ENCODE peak calls at places on chromosome 7, in seven cellular contexts. One of them, this sample, is unnamed.

GRCh38 chr7:105828141-105828540 is 48.3 kb downstream of the ATXN7L1 start:
- DNase-seq in cardiac muscle cell: no peak
- DNase-seq in GM12878: no peak
- DNase-seq in HFF-Myc: no peak
- DNase-seq in CD8-positive, alpha-beta T cell: no peak
- DNase-seq in A549: no peak
- DNase-seq in tibial nerve: no peak
- DNase-seq in this sample: no peak

GRCh38 chr7:28773423-28774129 is 184.6 kb downstream of the TRIL start:
- DNase-seq in A549: no peak
- DNase-seq in CD8-positive, alpha-beta T cell: no peak
- DNase-seq in GM12878: no peak
- DNase-seq in cardiac muscle cell: no peak
- DNase-seq in HFF-Myc: no peak
- DNase-seq in tibial nerve: no peak
- DNase-seq in this sample: no peak

GRCh38 chr7:18895456-18895855 is 222.0 kb downstream of the TWIST1 start:
- DNase-seq in tibial nerve: no peak
- DNase-seq in HFF-Myc: no peak
- DNase-seq in GM12878: no peak
- DNase-seq in cardiac muscle cell: peak; percentile 48
- DNase-seq in A549: peak; percentile 2
- DNase-seq in CD8-positive, alpha-beta T cell: no peak
- DNase-seq in this sample: no peak

GRCh38 chr7:1611708-1612241 is 41.9 kb upstream of the PSMG3 start:
- DNase-seq in A549: peak; percentile 36
- DNase-seq in cardiac muscle cell: peak; percentile 79
- DNase-seq in tibial nerve: no peak
- DNase-seq in CD8-positive, alpha-beta T cell: no peak
- DNase-seq in GM12878: no peak
- DNase-seq in HFF-Myc: peak; percentile 87
- DNase-seq in this sample: no peak

GRCh38 chr7:36711256-36711655 is 13.0 kb downstream of the AOAH start:
- DNase-seq in A549: no peak
- DNase-seq in GM12878: no peak
- DNase-seq in CD8-positive, alpha-beta T cell: no peak
- DNase-seq in tibial nerve: no peak
- DNase-seq in HFF-Myc: no peak
- DNase-seq in cardiac muscle cell: no peak
- DNase-seq in this sample: no peak

GRCh38 chr7:2993868-2994267 is 49.8 kb downstream of the CARD11 start:
- DNase-seq in HFF-Myc: no peak
- DNase-seq in A549: no peak
- DNase-seq in GM12878: no peak
- DNase-seq in CD8-positive, alpha-beta T cell: no peak
- DNase-seq in tibial nerve: no peak
- DNase-seq in cardiac muscle cell: no peak
- DNase-seq in this sample: no peak

GRCh38 chr7:135205850-135206249 is 5.5 kb downstream of the WDR91 start:
- DNase-seq in cardiac muscle cell: no peak
- DNase-seq in tibial nerve: no peak
- DNase-seq in HFF-Myc: no peak
- DNase-seq in A549: no peak
- DNase-seq in GM12878: no peak
- DNase-seq in CD8-positive, alpha-beta T cell: no peak
- DNase-seq in this sample: no peak

GRCh38 chr7:44374007-44374763 is 48.8 kb upstream of the CAMK2B start:
- DNase-seq in A549: no peak
- DNase-seq in HFF-Myc: no peak
- DNase-seq in GM12878: no peak
- DNase-seq in cardiac muscle cell: no peak
- DNase-seq in tibial nerve: no peak
- DNase-seq in CD8-positive, alpha-beta T cell: peak; percentile 44
- DNase-seq in this sample: no peak

GRCh38 chr7:67413670-67414069 is 417.0 kb downstream of the TYW1 start:
- DNase-seq in cardiac muscle cell: no peak
- DNase-seq in A549: no peak
- DNase-seq in HFF-Myc: no peak
- DNase-seq in tibial nerve: no peak
- DNase-seq in GM12878: no peak
- DNase-seq in CD8-positive, alpha-beta T cell: no peak
- DNase-seq in this sample: no peak

GRCh38 chr7:156969972-156970420 is 20.5 kb downstream of the NOM1 start:
- DNase-seq in tibial nerve: no peak
- DNase-seq in HFF-Myc: no peak
- DNase-seq in CD8-positive, alpha-beta T cell: no peak
- DNase-seq in A549: no peak
- DNase-seq in GM12878: no peak
- DNase-seq in cardiac muscle cell: peak; percentile 24
- DNase-seq in this sample: no peak

GRCh38 chr7:88212918-88213317 is 6.9 kb downstream of the SRI start:
- DNase-seq in A549: no peak
- DNase-seq in CD8-positive, alpha-beta T cell: no peak
- DNase-seq in GM12878: no peak
- DNase-seq in tibial nerve: no peak
- DNase-seq in cardiac muscle cell: no peak
- DNase-seq in HFF-Myc: no peak
- DNase-seq in this sample: no peak

GRCh38 chr7:24877790-24878311 is 102.1 kb downstream of the OSBPL3 start:
- DNase-seq in HFF-Myc: no peak
- DNase-seq in tibial nerve: peak; percentile 12
- DNase-seq in GM12878: peak; percentile 62
- DNase-seq in cardiac muscle cell: no peak
- DNase-seq in A549: no peak
- DNase-seq in CD8-positive, alpha-beta T cell: no peak
- DNase-seq in this sample: peak; percentile 80

GRCh38 chr7:128919881-128920789 is 9.6 kb upstream of the KCP start:
- DNase-seq in HFF-Myc: no peak
- DNase-seq in GM12878: no peak
- DNase-seq in A549: no peak
- DNase-seq in cardiac muscle cell: no peak
- DNase-seq in CD8-positive, alpha-beta T cell: no peak
- DNase-seq in tibial nerve: no peak
- DNase-seq in this sample: no peak

GRCh38 chr7:48299580-48300169 is 128.4 kb downstream of the ABCA13 start:
- DNase-seq in cardiac muscle cell: peak; percentile 80
- DNase-seq in A549: peak; percentile 54
- DNase-seq in GM12878: peak; percentile 17
- DNase-seq in HFF-Myc: peak; percentile 33
- DNase-seq in tibial nerve: peak; percentile 80
- DNase-seq in CD8-positive, alpha-beta T cell: no peak
- DNase-seq in this sample: peak; percentile 21

GRCh38 chr7:36090976-36091375 is 62.1 kb upstream of the EEPD1 start:
- DNase-seq in cardiac muscle cell: no peak
- DNase-seq in A549: no peak
- DNase-seq in GM12878: no peak
- DNase-seq in HFF-Myc: no peak
- DNase-seq in tibial nerve: no peak
- DNase-seq in CD8-positive, alpha-beta T cell: no peak
- DNase-seq in this sample: no peak

GRCh38 chr7:52719677-52720076 is 315.8 kb upstream of the POM121L12 start:
- DNase-seq in cardiac muscle cell: no peak
- DNase-seq in GM12878: no peak
- DNase-seq in HFF-Myc: no peak
- DNase-seq in A549: no peak
- DNase-seq in tibial nerve: no peak
- DNase-seq in CD8-positive, alpha-beta T cell: no peak
- DNase-seq in this sample: no peak

DNA sequence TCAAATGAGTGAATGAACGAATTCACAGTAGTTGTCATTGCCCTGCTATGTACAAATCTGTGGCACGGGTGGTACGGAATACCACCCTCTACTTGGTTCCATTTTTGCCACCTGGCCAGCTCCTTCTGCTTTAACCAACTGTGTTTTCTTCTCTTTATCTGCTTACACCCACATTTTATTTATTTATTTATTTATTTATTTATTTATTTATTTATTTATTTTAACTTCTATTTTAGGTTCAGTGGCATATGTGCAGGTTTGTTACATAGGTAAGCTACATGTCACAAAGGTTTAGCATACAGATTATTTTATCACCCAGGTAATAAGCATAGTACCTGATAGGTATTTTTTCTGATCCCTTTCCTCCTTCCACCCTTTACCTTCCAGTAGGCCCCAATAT is 42.2 kb upstream of the CAPZA2 start:
- DNase-seq in GM12878: no peak
- DNase-seq in HFF-Myc: no peak
- DNase-seq in cardiac muscle cell: no peak
- DNase-seq in A549: no peak
- DNase-seq in CD8-positive, alpha-beta T cell: no peak
- DNase-seq in tibial nerve: no peak
- DNase-seq in this sample: no peak
- TF ChIP-seq CTCF in GM12878: no peak
- TF ChIP-seq CTCF in HFF-Myc: no peak
- TF ChIP-seq CTCF in cardiac muscle cell: no peak
- TF ChIP-seq CTCF in A549: no peak
- TF ChIP-seq CTCF in CD8-positive, alpha-beta T cell: no peak
- TF ChIP-seq CTCF in tibial nerve: no peak
- TF ChIP-seq CTCF in this sample: no peak

GRCh38 chr7:143878884-143879283 is 23.1 kb downstream of the TCAF1 start:
- DNase-seq in CD8-positive, alpha-beta T cell: no peak
- DNase-seq in HFF-Myc: no peak
- DNase-seq in GM12878: no peak
- DNase-seq in tibial nerve: no peak
- DNase-seq in cardiac muscle cell: no peak
- DNase-seq in A549: no peak
- DNase-seq in this sample: no peak

GRCh38 chr7:143882611-143883078 is 19.3 kb downstream of the TCAF1 start:
- DNase-seq in CD8-positive, alpha-beta T cell: no peak
- DNase-seq in cardiac muscle cell: peak; percentile 76
- DNase-seq in HFF-Myc: no peak
- DNase-seq in tibial nerve: peak; percentile 34
- DNase-seq in A549: no peak
- DNase-seq in GM12878: no peak
- DNase-seq in this sample: no peak

GRCh38 chr7:143884276-143884977 is 17.5 kb downstream of the TCAF1 start:
- DNase-seq in GM12878: no peak
- DNase-seq in A549: no peak
- DNase-seq in cardiac muscle cell: no peak
- DNase-seq in tibial nerve: no peak
- DNase-seq in CD8-positive, alpha-beta T cell: no peak
- DNase-seq in HFF-Myc: no peak
- DNase-seq in this sample: no peak

GRCh38 chr7:143884978-143885559 is 16.9 kb downstream of the TCAF1 start:
- DNase-seq in HFF-Myc: no peak
- DNase-seq in CD8-positive, alpha-beta T cell: no peak
- DNase-seq in cardiac muscle cell: peak; percentile 85
- DNase-seq in A549: no peak
- DNase-seq in GM12878: no peak
- DNase-seq in tibial nerve: peak; percentile 41
- DNase-seq in this sample: no peak

GRCh38 chr7:143882020-143882610 is 19.9 kb downstream of the TCAF1 start:
- DNase-seq in CD8-positive, alpha-beta T cell: no peak
- DNase-seq in tibial nerve: peak; percentile 36
- DNase-seq in HFF-Myc: no peak
- DNase-seq in A549: no peak
- DNase-seq in GM12878: no peak
- DNase-seq in cardiac muscle cell: peak; percentile 91
- DNase-seq in this sample: no peak
- H3K4me3 ChIP-seq in CD8-positive, alpha-beta T cell: no peak overlapping the region
- H3K4me3 ChIP-seq in tibial nerve: peak overlapping the region; percentile 67
- H3K4me3 ChIP-seq in HFF-Myc: peak overlapping the region; percentile 47
- H3K4me3 ChIP-seq in A549: no peak overlapping the region
- H3K4me3 ChIP-seq in GM12878: no peak overlapping the region
- H3K4me3 ChIP-seq in cardiac muscle cell: peak overlapping the region; percentile 55
- H3K4me3 ChIP-seq in this sample: no peak overlapping the region

DNA sequence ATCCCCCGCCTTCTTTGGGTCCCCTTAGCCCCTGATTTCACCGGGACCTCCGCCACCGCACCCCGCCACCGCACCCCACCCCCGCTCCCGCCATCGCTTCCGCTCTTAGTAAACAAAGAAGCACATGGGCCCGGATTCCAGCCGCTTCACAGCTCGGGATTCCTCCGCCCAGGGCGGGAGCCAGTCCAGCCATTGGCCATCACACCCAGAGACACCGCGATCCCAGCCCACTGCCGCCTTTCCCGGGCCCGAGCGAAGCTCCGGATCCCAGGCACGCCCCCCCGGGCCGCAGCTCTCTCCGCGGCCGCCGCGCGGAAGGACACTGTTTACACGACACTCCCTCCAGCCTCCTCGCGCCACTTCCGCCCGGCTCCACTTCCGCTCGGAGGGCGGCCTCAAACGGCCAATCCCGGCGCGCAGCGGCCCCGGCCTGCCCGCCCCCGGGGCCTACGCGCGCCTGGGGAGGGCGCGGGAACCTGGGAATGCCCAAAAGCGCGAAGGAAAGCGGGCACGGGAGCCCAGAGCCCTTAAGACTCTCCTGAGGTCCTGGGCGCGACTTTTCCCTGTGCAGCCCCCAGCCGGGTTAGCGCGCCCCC is 679 bp downstream of the MCM7 start:
- DNase-seq in tibial nerve: peak; percentile 89
- DNase-seq in CD8-positive, alpha-beta T cell: peak; percentile 92
- DNase-seq in HFF-Myc: peak; percentile 78
- DNase-seq in GM12878: peak; percentile 56
- DNase-seq in cardiac muscle cell: peak; percentile 100
- DNase-seq in A549: peak; percentile 99
- DNase-seq in this sample: peak; percentile 80
- TF ChIP-seq CTCF in tibial nerve: no peak
- TF ChIP-seq CTCF in CD8-positive, alpha-beta T cell: no peak
- TF ChIP-seq CTCF in HFF-Myc: no peak
- TF ChIP-seq CTCF in GM12878: no peak
- TF ChIP-seq CTCF in cardiac muscle cell: no peak
- TF ChIP-seq CTCF in A549: no peak
- TF ChIP-seq CTCF in this sample: no peak

GRCh38 chr7:122988333-122988732 is 7.2 kb downstream of the TAS2R16 start:
- DNase-seq in A549: no peak
- DNase-seq in CD8-positive, alpha-beta T cell: no peak
- DNase-seq in HFF-Myc: no peak
- DNase-seq in GM12878: no peak
- DNase-seq in tibial nerve: no peak
- DNase-seq in cardiac muscle cell: no peak
- DNase-seq in this sample: no peak

GRCh38 chr7:122989041-122989440 is 6.5 kb downstream of the TAS2R16 start:
- DNase-seq in CD8-positive, alpha-beta T cell: no peak
- DNase-seq in GM12878: no peak
- DNase-seq in tibial nerve: no peak
- DNase-seq in A549: no peak
- DNase-seq in HFF-Myc: no peak
- DNase-seq in cardiac muscle cell: no peak
- DNase-seq in this sample: no peak

GRCh38 chr7:122987463-122987862 is 8.0 kb downstream of the TAS2R16 start:
- DNase-seq in A549: no peak
- DNase-seq in GM12878: no peak
- DNase-seq in cardiac muscle cell: no peak
- DNase-seq in CD8-positive, alpha-beta T cell: no peak
- DNase-seq in tibial nerve: no peak
- DNase-seq in HFF-Myc: no peak
- DNase-seq in this sample: no peak

GRCh38 chr7:122984021-122984420 is 11.5 kb downstream of the TAS2R16 start:
- DNase-seq in GM12878: no peak
- DNase-seq in HFF-Myc: no peak
- DNase-seq in tibial nerve: no peak
- DNase-seq in CD8-positive, alpha-beta T cell: no peak
- DNase-seq in A549: no peak
- DNase-seq in cardiac muscle cell: no peak
- DNase-seq in this sample: no peak

DNA sequence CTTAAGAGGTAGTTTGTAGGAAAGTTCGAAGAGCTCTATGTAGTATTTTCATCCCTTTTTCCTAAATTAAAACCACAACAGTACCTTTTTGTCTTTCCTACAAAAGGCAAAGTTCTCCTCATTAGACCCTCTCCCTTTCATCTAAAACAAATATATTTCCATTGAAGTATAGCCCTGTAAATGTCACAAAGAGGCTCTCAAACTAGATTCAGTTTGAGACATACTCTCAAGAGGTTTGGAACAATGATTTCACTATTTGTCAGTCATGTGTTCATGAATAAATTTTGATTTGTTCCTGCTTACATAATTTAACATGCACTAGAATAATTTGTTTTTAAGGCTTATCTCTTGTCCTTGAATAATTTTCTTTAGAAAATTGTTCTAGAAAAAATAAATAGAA is 12.2 kb downstream of the TAS2R16 start:
- DNase-seq in A549: no peak
- DNase-seq in CD8-positive, alpha-beta T cell: no peak
- DNase-seq in tibial nerve: no peak
- DNase-seq in HFF-Myc: no peak
- DNase-seq in cardiac muscle cell: no peak
- DNase-seq in GM12878: no peak
- DNase-seq in this sample: no peak
- H3K4me3 ChIP-seq in A549: no peak overlapping the region
- H3K4me3 ChIP-seq in CD8-positive, alpha-beta T cell: no peak overlapping the region
- H3K4me3 ChIP-seq in tibial nerve: no peak overlapping the region
- H3K4me3 ChIP-seq in HFF-Myc: no peak overlapping the region
- H3K4me3 ChIP-seq in cardiac muscle cell: no peak overlapping the region
- H3K4me3 ChIP-seq in GM12878: no peak overlapping the region
- H3K4me3 ChIP-seq in this sample: no peak overlapping the region